ENCODE peak calls at places on chromosomes 6 and 20, in five cellular contexts. I, W, U, S and P are unnamed samples.

GRCh38 chr20:41862023-41862422 is 243.8 kb upstream of the CHD6 start:
- DNase-seq in U (no peak), W (peak), S (no peak), I (no peak), P (no peak)

GRCh38 chr6:110307368-110307767 is 50.8 kb downstream of the METTL24 start:
- DNase-seq in S (no peak), U (no peak), W (no peak), I (no peak), P (no peak)

GRCh38 chr6:89597988-89598387 is 40.6 kb downstream of the LYRM2 start:
- DNase-seq in I (peak), U (no peak), W (no peak), S (peak), P (no peak)

GRCh38 chr6:12637960-12638641 is 78.5 kb upstream of the PHACTR1 start:
- DNase-seq in W (peak), I (peak), U (peak), S (peak), P (peak)

GRCh38 chr20:6898928-6899327 is 131.4 kb downstream of the BMP2 start:
- DNase-seq in U (no peak), W (peak), I (no peak), S (no peak), P (no peak)

GRCh38 chr6:169397684-169398083 is 144.0 kb upstream of the THBS2 start:
- DNase-seq in S (no peak), W (no peak), U (no peak), I (no peak), P (no peak)

GRCh38 chr6:83633609-83634008 is 75.3 kb downstream of the SNAP91 start:
- DNase-seq in W (no peak), U (no peak), I (no peak), S (no peak), P (no peak)

GRCh38 chr6:100453701-100454521 is 10.8 kb downstream of the SIM1 start:
- DNase-seq in U (no peak), S (no peak), W (peak), I (no peak), P (no peak)

GRCh38 chr6:20217476-20217855 is 5.2 kb upstream of the MBOAT1 start:
- DNase-seq in U (no peak), W (no peak), I (peak), S (no peak), P (no peak)
- H3K4me3 ChIP-seq in U (peak), W (no peak), I (no peak), S (no peak), P (no peak)

GRCh38 chr6:48476257-48476656 is 365.3 kb upstream of the PTCHD4 start:
- DNase-seq in I (peak), U (no peak), S (peak), W (peak), P (no peak)
- TF ChIP-seq CTCF in I (peak), U (no peak), S (peak), W (peak), P (no peak)

GRCh38 chr6:14211596-14211961 is 94.0 kb downstream of the CD83 start:
- DNase-seq in U (peak), S (no peak), W (peak), I (peak), P (no peak)
- H3K4me3 ChIP-seq in U (peak), S (peak), W (peak), I (peak), P (peak)

GRCh38 chr6:43629505-43630300 is 639 bp upstream of the GTPBP2 start:
- DNase-seq in U (peak), S (peak), I (peak), W (peak), P (peak)
- TF ChIP-seq CTCF in U (no peak), S (no peak), I (no peak), W (no peak), P (no peak)

GRCh38 chr20:4038047-4038459 is 22.7 kb upstream of the RNF24 start:
- DNase-seq in W (peak), S (peak), I (peak), U (peak), P (peak)
- H3K4me3 ChIP-seq in W (no peak), S (no peak), I (no peak), U (no peak), P (no peak)

DNA sequence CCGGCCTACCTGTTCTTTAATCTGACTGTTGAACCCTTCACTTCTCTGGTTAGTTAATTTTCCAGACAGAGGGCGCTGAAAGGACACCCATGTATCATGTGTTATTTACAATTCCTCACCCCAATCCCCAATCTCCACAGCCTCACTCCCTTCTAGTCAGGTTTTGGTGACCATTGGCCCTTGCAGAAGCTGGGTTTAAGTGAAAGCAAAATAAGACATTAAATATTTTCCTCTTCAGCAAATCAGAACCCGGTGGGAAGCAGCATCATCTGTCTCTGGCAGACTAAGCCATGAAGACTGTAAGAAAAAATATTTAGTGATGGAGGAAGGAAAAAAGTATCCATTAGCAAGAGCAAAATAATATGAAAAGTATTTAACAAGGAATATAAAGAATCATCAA is 9.4 kb upstream of the HLA-DQA1 start:
- DNase-seq in S (no peak), I (peak), W (no peak), U (no peak), P (no peak)
- TF ChIP-seq CTCF in S (no peak), I (no peak), W (no peak), U (no peak), P (no peak)